ENCODE peak calls at places on chromosomes 1 and 21, in seven cellular contexts. G is colonic mucosa, C is HL-60, U is SK-N-SH, E is heart left ventricle, N is epithelial cell of esophagus, J is ascending aorta. B is an unnamed sample.

GRCh38 chr1:228212415-228212965 is 4.6 kb downstream of the OBSCN start:
- DNase-seq in J (no peak), G (peak), C (no peak), U (no peak), E (no peak), N (peak), B (no peak)

GRCh38 chr1:39896909-39897685 is 4.6 kb downstream of the MYCL start:
- DNase-seq in J (no peak), C (no peak), E (no peak), N (no peak), U (no peak), G (no peak), B (no peak)

GRCh38 chr1:2001773-2002411 is 1.7 kb downstream of the CFAP74 start:
- DNase-seq in C (no peak), U (no peak), G (no peak), E (no peak), N (peak), J (no peak), B (no peak)

GRCh38 chr1:18719786-18720436 is 89.3 kb downstream of the PAX7 start:
- DNase-seq in N (peak), E (no peak), J (no peak), C (no peak), U (no peak), G (no peak), B (no peak)

GRCh38 chr1:207058252-207058651 is 5.2 kb downstream of the PFKFB2 start:
- DNase-seq in G (no peak), J (no peak), E (no peak), C (no peak), N (no peak), U (no peak), B (no peak)

GRCh38 chr1:58841455-58841854 is 57.6 kb upstream of the JUN start:
- DNase-seq in G (peak), J (no peak), C (no peak), N (no peak), E (no peak), U (no peak), B (no peak)

GRCh38 chr1:85319488-85319887 is 43.1 kb upstream of the BCL10 start:
- DNase-seq in G (no peak), C (no peak), J (no peak), E (no peak), U (no peak), N (no peak), B (no peak)

GRCh38 chr1:244672961-244673695 is 20.2 kb downstream of the DESI2 start:
- DNase-seq in G (no peak), N (no peak), C (no peak), U (peak), J (no peak), E (peak), B (no peak)

GRCh38 chr1:28577052-28577678 is 14.9 kb upstream of the RAB42 start:
- DNase-seq in E (no peak), G (no peak), J (no peak), N (no peak), C (peak), U (no peak), B (no peak)

GRCh38 chr1:201397675-201398074 is 1.4 kb downstream of the LAD1 start:
- DNase-seq in E (no peak), C (no peak), J (no peak), U (no peak), G (peak), N (peak), B (no peak)

GRCh38 chr1:169235568-169235967 is 129.1 kb downstream of the ATP1B1 start:
- DNase-seq in C (no peak), J (no peak), G (no peak), N (no peak), U (no peak), E (no peak), B (no peak)

GRCh38 chr1:222454782-222455181 is 93.1 kb downstream of the HHIPL2 start:
- DNase-seq in C (no peak), U (peak), E (peak), N (peak), G (no peak), J (peak), B (no peak)

GRCh38 chr1:54567961-54568360 is 19.9 kb downstream of the ACOT11 start:
- DNase-seq in G (no peak), E (no peak), C (peak), J (no peak), N (peak), U (no peak), B (no peak)

GRCh38 chr1:223175032-223175431 is 32.0 kb upstream of the TLR5 start:
- DNase-seq in N (peak), E (no peak), U (no peak), J (no peak), G (no peak), C (no peak), B (no peak)

GRCh38 chr1:2232916-2233438 is 4.9 kb downstream of the SKI start:
- DNase-seq in U (no peak), N (no peak), J (no peak), G (no peak), C (no peak), E (no peak), B (no peak)

GRCh38 chr1:93148001-93148400 is 32.2 kb downstream of the TMED5 start:
- DNase-seq in U (no peak), E (no peak), G (no peak), J (no peak), N (no peak), C (no peak), B (no peak)

GRCh38 chr1:43525995-43526394 is 4.7 kb upstream of the PTPRF start:
- DNase-seq in J (no peak), G (no peak), C (no peak), N (peak), E (no peak), U (no peak), B (no peak)

GRCh38 chr1:166133276-166133841 is 33.4 kb downstream of the FAM78B start:
- DNase-seq in G (peak), U (no peak), J (no peak), C (no peak), E (no peak), N (peak), B (no peak)
- TF ChIP-seq CTCF in G (peak), U (peak), J (no peak), C (peak), E (no peak), N (peak), B (peak)

DNA sequence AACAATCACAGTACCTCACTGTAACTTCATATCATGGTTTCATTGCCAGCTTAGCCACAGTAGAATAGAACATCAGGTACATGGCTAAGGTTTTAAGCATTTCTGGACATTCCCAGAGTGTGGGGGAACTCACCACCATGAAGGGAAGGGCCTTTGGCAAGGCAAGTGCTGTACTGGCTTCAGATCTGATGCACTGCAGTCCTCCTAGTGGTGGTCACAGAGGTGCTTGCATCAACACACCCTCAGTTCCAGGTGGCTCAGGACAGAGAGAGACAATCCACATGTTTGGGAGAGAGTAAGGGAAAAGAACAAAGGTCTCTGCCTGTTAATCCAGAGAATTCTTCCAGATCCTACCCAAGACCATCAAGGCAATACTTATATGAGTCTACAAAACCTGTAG is 528.4 kb upstream of the RGS18 start:
- DNase-seq in G (no peak), J (no peak), C (no peak), U (no peak), N (no peak), E (no peak), B (no peak)
- TF ChIP-seq CTCF in G (no peak), J (no peak), C (no peak), U (no peak), N (peak), E (no peak), B (no peak)

DNA sequence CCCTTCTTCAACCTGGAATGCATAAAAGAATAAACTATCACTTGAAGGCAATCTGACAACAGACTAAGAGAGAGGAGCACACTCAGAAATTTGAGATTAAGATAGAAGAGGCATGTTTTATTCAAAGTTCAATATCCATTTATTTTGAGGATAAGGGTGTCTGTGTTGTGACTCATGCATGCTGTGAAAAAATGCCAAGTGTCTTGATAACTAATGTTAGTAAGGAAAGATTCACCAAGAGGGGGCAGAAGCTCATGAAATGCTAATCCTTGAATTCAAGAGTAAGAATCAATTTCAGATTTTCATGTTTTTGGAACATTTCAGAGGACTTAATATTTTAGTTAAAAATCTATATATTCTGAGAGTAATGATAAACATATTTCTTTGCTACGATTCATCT is 94.0 kb downstream of the IFI44 start:
- DNase-seq in G (no peak), N (peak), J (no peak), E (no peak), C (no peak), U (no peak), B (no peak)
- TF ChIP-seq CTCF in G (no peak), N (no peak), J (no peak), E (no peak), C (no peak), U (peak), B (no peak)

DNA sequence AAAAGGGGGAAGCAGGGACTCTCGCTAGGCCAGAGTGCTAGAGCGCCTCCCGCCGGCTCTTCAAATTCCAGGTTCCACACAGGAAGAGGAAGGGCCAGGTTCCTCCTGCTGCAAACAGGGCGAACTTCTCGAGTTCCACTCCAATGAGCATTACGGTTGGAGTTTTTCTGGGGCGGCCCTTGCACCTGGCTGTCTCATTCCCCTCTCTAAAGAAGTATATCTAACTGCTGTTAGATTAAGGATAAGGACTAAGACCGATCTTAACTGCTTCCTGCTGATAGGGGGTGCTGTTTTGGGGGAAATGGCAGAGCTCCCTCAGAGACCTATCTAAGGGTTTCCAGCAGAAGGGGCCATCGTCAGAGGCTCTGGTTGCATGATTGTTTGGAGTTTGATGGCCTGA is 138.0 kb downstream of the RABGAP1L start:
- DNase-seq in N (no peak), G (no peak), J (no peak), E (no peak), U (no peak), C (no peak), B (no peak)
- TF ChIP-seq CTCF in N (no peak), G (no peak), J (no peak), E (no peak), U (no peak), C (no peak), B (no peak)

GRCh38 chr21:26881504-26882228 is 36.5 kb upstream of the ADAMTS1 start:
- DNase-seq in G (no peak), C (no peak), U (peak), E (no peak), J (no peak), N (peak), B (no peak)
- TF ChIP-seq CTCF in G (no peak), C (no peak), U (peak), E (peak), J (peak), N (no peak), B (peak)

DNA sequence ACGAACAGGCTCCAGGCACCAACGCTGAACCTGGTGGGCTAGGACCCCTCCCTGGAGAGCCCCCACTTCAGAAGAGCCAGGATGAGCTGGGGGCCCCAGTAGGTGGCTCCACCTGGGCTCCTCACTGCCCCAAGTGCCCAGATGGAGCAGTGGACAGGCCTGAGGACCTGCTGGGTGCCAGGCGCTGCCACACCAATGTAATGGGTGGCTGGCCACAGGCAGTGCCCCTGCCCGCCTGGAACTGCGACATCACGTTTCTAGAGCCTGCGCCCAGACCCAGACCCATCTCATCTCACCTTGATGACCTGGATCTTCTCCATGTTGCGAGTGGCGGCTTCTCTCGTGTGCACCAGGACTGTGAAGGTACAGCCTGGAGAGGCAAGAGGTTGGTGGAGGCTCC is 5.6 kb downstream of the MAD2L2 start:
- DNase-seq in N (no peak), E (no peak), U (no peak), J (no peak), C (no peak), G (no peak), B (no peak)
- TF ChIP-seq CTCF in N (no peak), E (no peak), U (no peak), J (no peak), C (no peak), G (no peak), B (no peak)

GRCh38 chr1:154199563-154199879 is 6.6 kb downstream of the CFAP141 start:
- DNase-seq in U (no peak), N (no peak), J (no peak), C (no peak), E (no peak), G (no peak), B (no peak)
- TF ChIP-seq CTCF in U (no peak), N (no peak), J (no peak), C (no peak), E (no peak), G (no peak), B (no peak)

GRCh38 chr1:113958691-113959090 is 20.6 kb upstream of the OLFML3 start:
- DNase-seq in G (no peak), J (no peak), U (no peak), E (no peak), C (no peak), N (peak), B (no peak)

GRCh38 chr1:113966013-113966412 is 13.3 kb upstream of the OLFML3 start:
- DNase-seq in E (no peak), N (no peak), J (no peak), G (no peak), C (no peak), U (no peak), B (no peak)

DNA sequence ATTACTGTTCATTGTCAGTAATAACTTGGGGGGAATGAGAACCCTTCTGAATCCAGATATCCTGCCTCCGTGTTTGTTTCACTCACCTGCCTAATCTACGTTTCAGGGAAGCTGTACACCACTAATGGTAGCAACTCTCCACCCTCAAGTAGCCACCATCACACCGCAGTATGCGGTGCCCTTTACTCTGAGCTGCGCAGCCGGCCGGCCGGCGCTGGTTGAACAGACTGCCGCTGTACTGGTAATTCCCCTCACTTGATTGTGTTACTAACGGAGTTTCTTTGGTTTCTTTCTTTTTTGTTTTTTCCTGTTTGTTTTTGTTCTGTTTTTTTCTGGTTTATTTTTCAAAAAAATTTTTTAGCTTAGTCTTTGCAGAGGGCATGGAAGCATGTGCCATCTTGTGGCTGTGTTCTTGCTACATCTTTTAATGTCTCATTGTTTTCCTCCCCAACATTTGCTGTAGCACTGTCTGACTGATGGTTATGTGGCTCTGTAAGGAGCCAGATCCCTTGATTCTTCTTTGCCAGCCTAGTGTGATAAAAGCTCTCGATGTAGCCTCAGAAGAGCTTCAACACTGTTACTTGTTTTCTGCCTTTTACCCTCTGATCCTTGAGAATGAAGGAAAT is 15.9 kb upstream of the OLFML3 start:
- DNase-seq in N (no peak), C (no peak), J (no peak), E (no peak), G (no peak), U (no peak), B (no peak)
- TF ChIP-seq CTCF in N (no peak), C (no peak), J (no peak), E (no peak), G (no peak), U (peak), B (no peak)